ENCODE peak calls at places on chromosome 13, in eight cellular contexts. M, A, U, W, F, V, B and H are unnamed samples.

GRCh38 chr13:97109256-97109655 is 112.9 kb upstream of the MBNL2 start:
- DNase-seq in M (no peak), A (no peak), U (no peak), W (no peak), F (no peak), V (no peak), B (no peak), H (no peak)

GRCh38 chr13:23321534-23322241 is 111.8 kb downstream of the SACS start:
- DNase-seq in M (peak; percentile 25), A (no peak), U (no peak), W (no peak), F (peak; percentile 84), V (no peak), B (peak; percentile 93), H (no peak)

GRCh38 chr13:101915333-101915732 is 462.9 kb downstream of the ITGBL1 start:
- DNase-seq in M (no peak), A (peak; percentile 84), U (no peak), W (no peak), F (no peak), V (no peak), B (no peak), H (no peak)

GRCh38 chr13:25874907-25875306 is 176.9 kb downstream of the SHISA2 start:
- DNase-seq in M (no peak), A (no peak), U (peak; percentile 82), W (no peak), F (no peak), V (no peak), B (no peak), H (no peak)

GRCh38 chr13:100063333-100063732 is 25.6 kb upstream of the PCCA start:
- DNase-seq in M (no peak), A (peak; percentile 23), U (no peak), W (no peak), F (peak; percentile 62), V (no peak), B (peak; percentile 80), H (no peak)

GRCh38 chr13:109569938-109570711 is 216.3 kb downstream of the IRS2 start:
- DNase-seq in M (peak; percentile 5), A (no peak), U (no peak), W (no peak), F (no peak), V (no peak), B (no peak), H (no peak)

GRCh38 chr13:45356966-45357689 is 16.1 kb upstream of the TPT1 start:
- DNase-seq in M (no peak), A (no peak), U (no peak), W (no peak), F (no peak), V (no peak), B (no peak), H (no peak)

GRCh38 chr13:77874406-77874805 is 44.2 kb downstream of the EDNRB start:
- DNase-seq in M (no peak), A (no peak), U (no peak), W (no peak), F (peak; percentile 50), V (no peak), B (peak; percentile 49), H (no peak)

GRCh38 chr13:68509734-68510621 is 1279.8 kb upstream of the PCDH9 start:
- DNase-seq in M (no peak), A (no peak), U (no peak), W (no peak), F (no peak), V (no peak), B (no peak), H (no peak)

GRCh38 chr13:95641961-95642621 is 2.4 kb downstream of the DZIP1 start:
- DNase-seq in M (no peak), A (peak; percentile 14), U (peak; percentile 76), W (no peak), F (peak; percentile 69), V (peak; percentile 76), B (peak; percentile 73), H (peak; percentile 91)

GRCh38 chr13:32669030-32669646 is 82.9 kb downstream of the PDS5B start:
- DNase-seq in M (no peak), A (peak; percentile 29), U (no peak), W (no peak), F (peak; percentile 76), V (no peak), B (peak; percentile 74), H (no peak)